ENCODE peak calls at places on chromosomes 1 and 21, in nine cellular contexts. One of them, this sample, is unnamed.

GRCh38 chr21:29318354-29318753 is 19.6 kb downstream of the BACH1 start:
- DNase-seq in H1: no peak
- DNase-seq in K562: no peak
- DNase-seq in PC-9: no peak
- DNase-seq in HCT116: no peak
- DNase-seq in mammary epithelial cell: no peak
- DNase-seq in neural progenitor cell: no peak
- DNase-seq in astrocyte: peak
- DNase-seq in HepG2: no peak
- DNase-seq in this sample: no peak

GRCh38 chr1:9293512-9294439 is 1.1 kb downstream of the SPSB1 start:
- DNase-seq in H1: peak
- DNase-seq in K562: peak
- DNase-seq in PC-9: peak
- DNase-seq in HCT116: no peak
- DNase-seq in mammary epithelial cell: no peak
- DNase-seq in neural progenitor cell: no peak
- DNase-seq in astrocyte: peak
- DNase-seq in HepG2: no peak
- DNase-seq in this sample: peak

GRCh38 chr1:87733421-87733820 is 404.7 kb downstream of the LMO4 start:
- DNase-seq in H1: no peak
- DNase-seq in K562: no peak
- DNase-seq in PC-9: no peak
- DNase-seq in HCT116: no peak
- DNase-seq in mammary epithelial cell: no peak
- DNase-seq in neural progenitor cell: no peak
- DNase-seq in astrocyte: no peak
- DNase-seq in HepG2: no peak
- DNase-seq in this sample: no peak

GRCh38 chr21:46356494-46357334 is 32.8 kb downstream of the PCNT start:
- DNase-seq in H1: no peak
- DNase-seq in K562: no peak
- DNase-seq in PC-9: no peak
- DNase-seq in HCT116: no peak
- DNase-seq in mammary epithelial cell: no peak
- DNase-seq in neural progenitor cell: no peak
- DNase-seq in astrocyte: no peak
- DNase-seq in HepG2: no peak
- DNase-seq in this sample: no peak

GRCh38 chr1:173202430-173203145 is 4.5 kb downstream of the TNFSF4 start:
- DNase-seq in H1: no peak
- DNase-seq in K562: no peak
- DNase-seq in PC-9: peak
- DNase-seq in HCT116: peak
- DNase-seq in mammary epithelial cell: peak
- DNase-seq in neural progenitor cell: peak
- DNase-seq in astrocyte: peak
- DNase-seq in HepG2: peak
- DNase-seq in this sample: peak

GRCh38 chr1:2927393-2927792 is 93.9 kb upstream of the ACTRT2 start:
- DNase-seq in H1: no peak
- DNase-seq in K562: no peak
- DNase-seq in PC-9: no peak
- DNase-seq in HCT116: no peak
- DNase-seq in mammary epithelial cell: no peak
- DNase-seq in neural progenitor cell: no peak
- DNase-seq in astrocyte: no peak
- DNase-seq in HepG2: no peak
- DNase-seq in this sample: no peak

GRCh38 chr1:204619721-204620120 is 65.8 kb downstream of the LRRN2 start:
- DNase-seq in H1: no peak
- DNase-seq in K562: no peak
- DNase-seq in PC-9: no peak
- DNase-seq in HCT116: no peak
- DNase-seq in mammary epithelial cell: no peak
- DNase-seq in neural progenitor cell: peak
- DNase-seq in astrocyte: no peak
- DNase-seq in HepG2: no peak
- DNase-seq in this sample: no peak

GRCh38 chr1:150621497-150622113 is 7.8 kb downstream of the ENSA start:
- DNase-seq in H1: no peak
- DNase-seq in K562: no peak
- DNase-seq in PC-9: no peak
- DNase-seq in HCT116: no peak
- DNase-seq in mammary epithelial cell: no peak
- DNase-seq in neural progenitor cell: peak
- DNase-seq in astrocyte: peak
- DNase-seq in HepG2: peak
- DNase-seq in this sample: peak

GRCh38 chr1:15139654-15140350 is 13.7 kb upstream of the TMEM51 start:
- DNase-seq in H1: peak
- DNase-seq in K562: no peak
- DNase-seq in PC-9: peak
- DNase-seq in HCT116: peak
- DNase-seq in mammary epithelial cell: peak
- DNase-seq in neural progenitor cell: peak
- DNase-seq in astrocyte: peak
- DNase-seq in HepG2: peak
- DNase-seq in this sample: peak

GRCh38 chr1:9555942-9556341 is 16.7 kb downstream of the SLC25A33 start:
- DNase-seq in H1: no peak
- DNase-seq in K562: no peak
- DNase-seq in PC-9: no peak
- DNase-seq in HCT116: no peak
- DNase-seq in mammary epithelial cell: no peak
- DNase-seq in neural progenitor cell: no peak
- DNase-seq in astrocyte: no peak
- DNase-seq in HepG2: no peak
- DNase-seq in this sample: no peak

GRCh38 chr1:154342836-154343472 is 17.6 kb downstream of the ATP8B2 start:
- DNase-seq in H1: no peak
- DNase-seq in K562: no peak
- DNase-seq in PC-9: no peak
- DNase-seq in HCT116: no peak
- DNase-seq in mammary epithelial cell: no peak
- DNase-seq in neural progenitor cell: no peak
- DNase-seq in astrocyte: no peak
- DNase-seq in HepG2: no peak
- DNase-seq in this sample: no peak

GRCh38 chr1:44808063-44808937 is at the start of gene BTBD19:
- DNase-seq in H1: peak
- DNase-seq in K562: peak
- DNase-seq in PC-9: peak
- DNase-seq in HCT116: no peak
- DNase-seq in mammary epithelial cell: no peak
- DNase-seq in neural progenitor cell: peak
- DNase-seq in astrocyte: peak
- DNase-seq in HepG2: peak
- DNase-seq in this sample: peak

GRCh38 chr1:44807364-44808062 is 362 bp upstream of the DYNLT4 start:
- DNase-seq in H1: no peak
- DNase-seq in K562: peak
- DNase-seq in PC-9: peak
- DNase-seq in HCT116: peak
- DNase-seq in mammary epithelial cell: peak
- DNase-seq in neural progenitor cell: peak
- DNase-seq in astrocyte: peak
- DNase-seq in HepG2: peak
- DNase-seq in this sample: peak

GRCh38 chr1:44810101-44810761 is 1.9 kb downstream of the BTBD19 start:
- DNase-seq in H1: no peak
- DNase-seq in K562: no peak
- DNase-seq in PC-9: peak
- DNase-seq in HCT116: no peak
- DNase-seq in mammary epithelial cell: no peak
- DNase-seq in neural progenitor cell: no peak
- DNase-seq in astrocyte: no peak
- DNase-seq in HepG2: no peak
- DNase-seq in this sample: peak

GRCh38 chr1:44811234-44811633 is 2.9 kb downstream of the BTBD19 start:
- DNase-seq in H1: no peak
- DNase-seq in K562: no peak
- DNase-seq in PC-9: no peak
- DNase-seq in HCT116: no peak
- DNase-seq in mammary epithelial cell: no peak
- DNase-seq in neural progenitor cell: peak
- DNase-seq in astrocyte: no peak
- DNase-seq in HepG2: no peak
- DNase-seq in this sample: peak

DNA sequence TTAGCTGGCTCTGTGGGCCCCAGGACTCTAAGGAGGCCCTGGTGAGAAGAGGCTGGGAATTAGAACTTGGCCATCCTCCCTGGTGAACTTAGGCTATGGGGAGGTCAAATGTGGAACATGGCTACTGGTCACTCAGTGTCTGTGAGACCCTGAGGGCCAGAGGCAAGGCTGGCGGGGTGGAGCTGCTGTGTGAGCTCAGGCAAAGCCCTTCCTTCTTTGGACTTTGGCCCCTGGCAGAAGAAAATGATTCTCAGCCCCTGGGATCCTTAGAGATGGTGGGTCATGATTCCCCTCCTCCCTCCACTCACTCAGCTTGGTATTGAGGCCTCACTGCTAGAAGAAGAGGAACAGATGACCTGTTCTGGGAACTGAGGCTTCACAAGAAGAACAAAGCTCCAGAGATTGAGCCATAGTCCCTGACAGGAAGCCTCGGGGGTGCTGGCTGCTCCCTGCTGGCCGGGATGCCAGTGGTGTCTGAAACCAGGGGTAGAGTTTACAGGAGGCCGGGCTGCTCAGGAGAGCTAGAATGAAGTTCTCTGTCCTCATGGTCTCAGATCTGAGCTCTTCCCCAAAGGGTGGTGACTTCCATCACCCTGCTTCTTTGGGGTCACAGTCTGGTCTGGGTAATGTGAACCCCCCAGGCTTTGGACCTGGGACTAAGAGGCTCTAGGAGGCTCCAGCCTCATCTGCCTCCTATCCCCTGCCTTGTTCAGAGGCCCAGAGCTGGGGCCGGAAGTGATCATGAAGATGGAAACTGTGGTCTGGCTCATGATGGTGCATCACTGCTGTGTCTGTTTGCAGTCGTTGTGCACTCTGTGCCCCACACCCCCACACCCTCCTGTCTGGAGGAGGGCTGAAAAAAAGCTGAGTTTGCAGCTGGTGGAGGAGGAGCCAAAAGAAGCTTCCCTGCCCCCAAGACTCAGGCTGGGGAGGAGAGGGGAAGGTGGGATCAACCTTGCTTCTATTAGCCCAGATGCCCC is 905 bp downstream of the BTBD19 start:
- DNase-seq in H1: no peak
- DNase-seq in K562: peak
- DNase-seq in PC-9: no peak
- DNase-seq in HCT116: no peak
- DNase-seq in mammary epithelial cell: no peak
- DNase-seq in neural progenitor cell: no peak
- DNase-seq in astrocyte: peak
- DNase-seq in HepG2: peak
- DNase-seq in this sample: peak
- H3K4me2 ChIP-seq in H1: peak
- H3K4me2 ChIP-seq in K562: peak
- H3K4me2 ChIP-seq in PC-9: peak
- H3K4me2 ChIP-seq in HCT116: peak
- H3K4me2 ChIP-seq in mammary epithelial cell: peak
- H3K4me2 ChIP-seq in neural progenitor cell: peak
- H3K4me2 ChIP-seq in astrocyte: peak
- H3K4me2 ChIP-seq in HepG2: peak
- H3K4me2 ChIP-seq in this sample: peak

GRCh38 chr1:166785987-166786386 is 53.3 kb upstream of the POGK start:
- DNase-seq in H1: no peak
- DNase-seq in K562: peak
- DNase-seq in PC-9: no peak
- DNase-seq in HCT116: no peak
- DNase-seq in mammary epithelial cell: no peak
- DNase-seq in neural progenitor cell: no peak
- DNase-seq in astrocyte: no peak
- DNase-seq in HepG2: no peak
- DNase-seq in this sample: no peak
- TF ChIP-seq CTCF in H1: no peak
- TF ChIP-seq CTCF in K562: peak
- TF ChIP-seq CTCF in PC-9: peak
- TF ChIP-seq CTCF in HCT116: no peak
- TF ChIP-seq CTCF in mammary epithelial cell: no peak
- TF ChIP-seq CTCF in neural progenitor cell: peak
- TF ChIP-seq CTCF in astrocyte: no peak
- TF ChIP-seq CTCF in HepG2: peak
- TF ChIP-seq CTCF in this sample: no peak

GRCh38 chr1:85629532-85629920 is 49.0 kb downstream of the CCN1 start:
- DNase-seq in H1: no peak
- DNase-seq in K562: no peak
- DNase-seq in PC-9: no peak
- DNase-seq in HCT116: no peak
- DNase-seq in mammary epithelial cell: no peak
- DNase-seq in neural progenitor cell: no peak
- DNase-seq in astrocyte: peak
- DNase-seq in HepG2: peak
- DNase-seq in this sample: no peak
- H2AFZ ChIP-seq in H1: no peak
- H2AFZ ChIP-seq in K562: peak
- H2AFZ ChIP-seq in PC-9: no peak
- H2AFZ ChIP-seq in HCT116: no peak
- H2AFZ ChIP-seq in mammary epithelial cell: no peak
- H2AFZ ChIP-seq in neural progenitor cell: peak
- H2AFZ ChIP-seq in astrocyte: peak
- H2AFZ ChIP-seq in HepG2: no peak
- H2AFZ ChIP-seq in this sample: no peak

GRCh38 chr1:203274603-203275381 is 30.5 kb upstream of the BTG2 start:
- DNase-seq in H1: no peak
- DNase-seq in K562: no peak
- DNase-seq in PC-9: no peak
- DNase-seq in HCT116: no peak
- DNase-seq in mammary epithelial cell: peak
- DNase-seq in neural progenitor cell: no peak
- DNase-seq in astrocyte: peak
- DNase-seq in HepG2: no peak
- DNase-seq in this sample: peak

GRCh38 chr1:203275656-203276272 is 29.6 kb upstream of the BTG2 start:
- DNase-seq in H1: no peak
- DNase-seq in K562: no peak
- DNase-seq in PC-9: no peak
- DNase-seq in HCT116: no peak
- DNase-seq in mammary epithelial cell: no peak
- DNase-seq in neural progenitor cell: no peak
- DNase-seq in astrocyte: no peak
- DNase-seq in HepG2: no peak
- DNase-seq in this sample: no peak

GRCh38 chr1:203273206-203273868 is 32.0 kb upstream of the BTG2 start:
- DNase-seq in H1: peak
- DNase-seq in K562: peak
- DNase-seq in PC-9: peak
- DNase-seq in HCT116: peak
- DNase-seq in mammary epithelial cell: peak
- DNase-seq in neural progenitor cell: peak
- DNase-seq in astrocyte: peak
- DNase-seq in HepG2: peak
- DNase-seq in this sample: peak

GRCh38 chr1:203272633-203273205 is 32.6 kb upstream of the BTG2 start:
- DNase-seq in H1: no peak
- DNase-seq in K562: no peak
- DNase-seq in PC-9: no peak
- DNase-seq in HCT116: no peak
- DNase-seq in mammary epithelial cell: no peak
- DNase-seq in neural progenitor cell: no peak
- DNase-seq in astrocyte: no peak
- DNase-seq in HepG2: no peak
- DNase-seq in this sample: peak

GRCh38 chr1:203273869-203274602 is 31.3 kb upstream of the BTG2 start:
- DNase-seq in H1: no peak
- DNase-seq in K562: no peak
- DNase-seq in PC-9: no peak
- DNase-seq in HCT116: no peak
- DNase-seq in mammary epithelial cell: no peak
- DNase-seq in neural progenitor cell: peak
- DNase-seq in astrocyte: no peak
- DNase-seq in HepG2: no peak
- DNase-seq in this sample: peak
- H3K4me2 ChIP-seq in H1: peak
- H3K4me2 ChIP-seq in K562: peak
- H3K4me2 ChIP-seq in PC-9: no peak
- H3K4me2 ChIP-seq in HCT116: peak
- H3K4me2 ChIP-seq in mammary epithelial cell: peak
- H3K4me2 ChIP-seq in neural progenitor cell: peak
- H3K4me2 ChIP-seq in astrocyte: peak
- H3K4me2 ChIP-seq in HepG2: no peak
- H3K4me2 ChIP-seq in this sample: peak